ENCODE peak calls at places on chromosome 20, in four cellular contexts. Q is neural progenitor cell, J is GM23248, B is mucosa of descending colon. D is an unnamed sample.

GRCh38 chr20:37396520-37397075 is 50.7 kb downstream of the SRC start:
- DNase-seq in Q (peak; percentile 96), J (no peak), B (peak; percentile 41), D (no peak)

GRCh38 chr20:15951711-15952110 is 621.5 kb downstream of the KIF16B start:
- DNase-seq in Q (no peak), J (no peak), B (no peak), D (peak; percentile 21)

GRCh38 chr20:20860078-20860806 is 147.8 kb upstream of the RALGAPA2 start:
- DNase-seq in Q (peak; percentile 95), J (peak; percentile 89), B (peak; percentile 65), D (peak; percentile 78)

GRCh38 chr20:59932616-59933295 is 681 bp downstream of the SYCP2 start:
- DNase-seq in Q (no peak), J (no peak), B (no peak), D (no peak)

GRCh38 chr20:18048191-18048590 is 9.5 kb downstream of the OVOL2 start:
- DNase-seq in Q (no peak), J (no peak), B (no peak), D (no peak)

GRCh38 chr20:1761116-1761515 is 103.5 kb upstream of the SIRPG start:
- DNase-seq in Q (no peak), J (peak; percentile 95), B (no peak), D (peak; percentile 88)

GRCh38 chr20:57678340-57678739 is 31.5 kb downstream of the PMEPA1 start:
- DNase-seq in Q (no peak), J (no peak), B (no peak), D (no peak)

GRCh38 chr20:35743693-35744491 is 1.8 kb upstream of the RBM39 start:
- DNase-seq in Q (no peak), J (no peak), B (peak; percentile 62), D (no peak)

GRCh38 chr20:13546497-13547131 is 92.1 kb downstream of the TASP1 start:
- DNase-seq in Q (peak; percentile 86), J (peak; percentile 81), B (no peak), D (peak; percentile 67)

GRCh38 chr20:25470045-25470444 is 62.6 kb downstream of the GINS1 start:
- DNase-seq in Q (peak; percentile 68), J (peak; percentile 23), B (no peak), D (peak; percentile 51)

GRCh38 chr20:19403549-19403948 is 191.1 kb downstream of the SLC24A3 start:
- DNase-seq in Q (no peak), J (no peak), B (no peak), D (no peak)

GRCh38 chr20:59776059-59776603 is 157.3 kb downstream of the SYCP2 start:
- DNase-seq in Q (no peak), J (no peak), B (no peak), D (no peak)

GRCh38 chr20:32509639-32510066 is 75.5 kb downstream of the NOL4L start:
- DNase-seq in Q (no peak), J (no peak), B (peak; percentile 27), D (no peak)

GRCh38 chr20:53608456-53609413 is 15.1 kb upstream of the ZNF217 start:
- DNase-seq in Q (no peak), J (peak; percentile 34), B (peak; percentile 76), D (peak; percentile 80)

GRCh38 chr20:36582821-36583220 is 9.4 kb downstream of the TGIF2 start:
- DNase-seq in Q (no peak), J (no peak), B (no peak), D (no peak)

GRCh38 chr20:53839423-53840176 is 230.8 kb downstream of the BCAS1 start:
- DNase-seq in Q (no peak), J (no peak), B (peak; percentile 85), D (no peak)

GRCh38 chr20:19304886-19305415 is 92.5 kb downstream of the SLC24A3 start:
- DNase-seq in Q (no peak), J (no peak), B (no peak), D (no peak)

GRCh38 chr20:5127859-5128409 is 1.1 kb downstream of the CDS2 start:
- DNase-seq in Q (no peak), J (peak; percentile 47), B (no peak), D (no peak)

GRCh38 chr20:23227274-23227673 is 123.3 kb upstream of the NXT1 start:
- DNase-seq in Q (no peak), J (no peak), B (no peak), D (no peak)

GRCh38 chr20:41370176-41370575 is 3.6 kb upstream of the EMILIN3 start:
- DNase-seq in Q (no peak), J (no peak), B (peak; percentile 8), D (peak; percentile 12)

GRCh38 chr20:45039470-45039811 is 61.5 kb downstream of the KCNS1 start:
- DNase-seq in Q (no peak), J (peak; percentile 28), B (no peak), D (no peak)

GRCh38 chr20:6852478-6852877 is 85.0 kb downstream of the BMP2 start:
- DNase-seq in Q (no peak), J (no peak), B (no peak), D (no peak)

DNA sequence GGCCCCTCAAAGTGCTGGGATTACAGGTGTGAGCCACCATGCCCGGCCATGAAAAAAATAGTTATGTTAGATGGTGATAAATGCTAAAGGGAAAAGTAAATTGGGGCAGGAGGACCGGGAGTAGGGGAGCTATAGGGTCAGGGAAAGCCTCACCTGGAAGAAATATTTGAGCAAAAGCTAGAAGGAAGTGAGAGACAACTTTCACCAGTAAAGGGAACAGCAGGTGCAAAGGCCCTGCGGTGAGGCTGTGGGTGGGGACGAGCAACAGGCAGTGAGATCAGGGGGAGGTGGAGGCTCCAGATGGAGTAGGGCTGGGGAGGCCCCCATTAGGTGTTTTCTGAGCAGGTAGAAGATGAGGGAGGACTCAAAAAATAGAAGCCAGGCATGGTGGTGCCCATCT is 16.0 kb downstream of the BCAS4 start:
- DNase-seq in Q (no peak), J (no peak), B (no peak), D (no peak)
- H3K4me3 ChIP-seq in Q (no peak overlapping the region), J (no peak overlapping the region), B (no peak overlapping the region), D (no peak overlapping the region)

GRCh38 chr20:62138204-62138543 is 5.0 kb downstream of the PSMA7 start:
- DNase-seq in Q (no peak), J (no peak), B (no peak), D (no peak)
- H3K36me3 ChIP-seq in Q (peaks cover 8% of the 10 kb centered on the region), J (peaks cover 57% of the 10 kb centered on the region), B (peaks cover 7% of the 10 kb centered on the region), D (peaks cover 46% of the 10 kb centered on the region)

GRCh38 chr20:51767867-51768758 is at the start of gene ATP9A:
- DNase-seq in Q (peak; percentile 76), J (peak; percentile 64), B (peak; percentile 60), D (no peak)

GRCh38 chr20:51768759-51769517 is 748 bp upstream of the ATP9A start:
- DNase-seq in Q (no peak), J (peak; percentile 20), B (peak; percentile 53), D (no peak)

GRCh38 chr20:51775241-51775640 is 7.1 kb upstream of the ATP9A start:
- DNase-seq in Q (no peak), J (no peak), B (no peak), D (no peak)

GRCh38 chr20:51769941-51770615 is 1.9 kb upstream of the ATP9A start:
- DNase-seq in Q (no peak), J (peak; percentile 29), B (peak; percentile 18), D (no peak)

DNA sequence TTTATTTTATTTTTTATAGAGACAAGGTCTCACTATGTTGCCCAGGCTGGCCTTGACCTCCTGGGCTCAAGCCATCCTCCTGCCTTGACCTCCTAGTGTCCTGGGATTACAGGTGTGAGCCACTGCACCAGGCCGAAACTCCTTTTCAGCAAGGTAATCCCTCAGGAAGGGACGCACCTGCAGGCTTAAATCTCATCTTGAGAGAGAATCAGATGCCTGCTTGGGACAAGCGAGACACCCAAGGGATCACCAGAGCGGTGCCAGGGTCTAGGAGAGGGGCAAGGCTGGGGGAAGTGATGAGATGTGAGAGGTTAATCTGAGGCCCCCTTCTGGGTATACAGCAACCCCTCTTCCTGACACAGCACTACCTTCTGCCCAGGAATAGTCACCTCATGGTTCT is 4.0 kb upstream of the ATP9A start:
- DNase-seq in Q (no peak), J (no peak), B (peak; percentile 3), D (no peak)
- H3K4me3 ChIP-seq in Q (no peak overlapping the region), J (no peak overlapping the region), B (no peak overlapping the region), D (no peak overlapping the region)

GRCh38 chr20:63885264-63886053 is 9.5 kb upstream of the DNAJC5 start:
- DNase-seq in Q (no peak), J (no peak), B (no peak), D (peak; percentile 49)

GRCh38 chr20:63882257-63883208 is 12.4 kb upstream of the DNAJC5 start:
- DNase-seq in Q (no peak), J (no peak), B (no peak), D (no peak)

GRCh38 chr20:63886921-63887320 is 8.0 kb upstream of the DNAJC5 start:
- DNase-seq in Q (no peak), J (no peak), B (no peak), D (no peak)

GRCh38 chr20:63886054-63886419 is 8.9 kb upstream of the DNAJC5 start:
- DNase-seq in Q (no peak), J (no peak), B (no peak), D (no peak)

GRCh38 chr20:63884506-63885263 is 10.2 kb upstream of the DNAJC5 start:
- DNase-seq in Q (no peak), J (no peak), B (no peak), D (no peak)
- H3K36me3 ChIP-seq in Q (no peaks in the 10 kb centered on the region), J (peaks cover 10% of the 10 kb centered on the region), B (peaks cover 2% of the 10 kb centered on the region), D (peaks cover 52% of the 10 kb centered on the region)

DNA sequence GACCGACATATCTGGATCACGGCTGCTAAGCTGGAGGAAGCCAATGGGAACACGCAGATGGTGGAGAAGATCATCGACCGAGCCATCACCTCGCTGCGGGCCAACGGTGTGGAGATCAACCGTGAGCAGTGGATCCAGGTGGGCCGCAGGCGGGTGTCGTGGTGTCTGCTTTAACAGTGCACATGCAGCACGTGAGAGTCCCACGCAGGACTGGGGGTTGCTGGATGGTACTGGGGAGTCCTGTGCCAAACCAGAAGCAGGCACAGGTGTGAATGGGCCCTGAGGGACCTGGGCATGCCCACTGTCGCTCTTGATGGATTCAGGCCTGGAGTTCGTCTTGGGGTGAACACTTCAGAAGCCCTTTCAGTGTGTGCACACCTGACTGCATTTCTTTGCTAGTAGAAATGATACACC is 24.6 kb upstream of the C20orf204 start:
- DNase-seq in Q (no peak), J (no peak), B (no peak), D (no peak)
- H3K4me3 ChIP-seq in Q (no peak overlapping the region), J (no peak overlapping the region), B (no peak overlapping the region), D (no peak overlapping the region)